ENCODE peak calls at places on chromosomes 12 and 14, in six cellular contexts. R is body of pancreas, G is A549, P is adrenal gland, L is ovary, J is upper lobe of left lung. B is an unnamed sample.

GRCh38 chr12:109492371-109492770 is 14.9 kb downstream of the UBE3B start:
- DNase-seq in R (no peak), G (no peak), P (no peak), L (no peak), J (no peak), B (no peak)

GRCh38 chr12:47813491-47814196 is 6.1 kb downstream of the HDAC7 start:
- DNase-seq in R (no peak), G (no peak), P (no peak), L (no peak), J (peak; percentile 4), B (no peak)

GRCh38 chr14:103451401-103451800 is 66.2 kb downstream of the MARK3 start:
- DNase-seq in R (no peak), G (no peak), P (no peak), L (no peak), J (no peak), B (no peak)

GRCh38 chr12:119594772-119595445 is 1.3 kb downstream of the TMEM233 start:
- DNase-seq in R (no peak), G (no peak), P (no peak), L (no peak), J (peak; percentile 86), B (peak; percentile 46)

GRCh38 chr14:44162197-44162596 is 344.9 kb downstream of the FSCB start:
- DNase-seq in R (no peak), G (peak; percentile 12), P (no peak), L (no peak), J (no peak), B (no peak)

GRCh38 chr14:73468808-73469386 is 10.6 kb upstream of the NUMB start:
- DNase-seq in R (no peak), G (no peak), P (no peak), L (no peak), J (no peak), B (no peak)

GRCh38 chr14:104112609-104113571 is 25.5 kb upstream of the KIF26A start:
- DNase-seq in R (peak; percentile 10), G (no peak), P (no peak), L (no peak), J (peak; percentile 46), B (peak; percentile 18)

GRCh38 chr12:96051756-96052155 is 16.4 kb upstream of the LTA4H start:
- DNase-seq in R (no peak), G (no peak), P (no peak), L (no peak), J (no peak), B (no peak)

GRCh38 chr14:20606902-20607242 is 15.7 kb upstream of the RNASE12 start:
- DNase-seq in R (no peak), G (no peak), P (no peak), L (no peak), J (no peak), B (no peak)

GRCh38 chr14:20604291-20604690 is 13.1 kb upstream of the RNASE12 start:
- DNase-seq in R (no peak), G (no peak), P (no peak), L (no peak), J (no peak), B (no peak)

GRCh38 chr14:20607617-20608016 is 16.4 kb upstream of the RNASE12 start:
- DNase-seq in R (no peak), G (no peak), P (no peak), L (no peak), J (no peak), B (no peak)

GRCh38 chr14:20608383-20609095 is 17.4 kb upstream of the RNASE12 start:
- DNase-seq in R (no peak), G (no peak), P (no peak), L (no peak), J (no peak), B (no peak)

DNA sequence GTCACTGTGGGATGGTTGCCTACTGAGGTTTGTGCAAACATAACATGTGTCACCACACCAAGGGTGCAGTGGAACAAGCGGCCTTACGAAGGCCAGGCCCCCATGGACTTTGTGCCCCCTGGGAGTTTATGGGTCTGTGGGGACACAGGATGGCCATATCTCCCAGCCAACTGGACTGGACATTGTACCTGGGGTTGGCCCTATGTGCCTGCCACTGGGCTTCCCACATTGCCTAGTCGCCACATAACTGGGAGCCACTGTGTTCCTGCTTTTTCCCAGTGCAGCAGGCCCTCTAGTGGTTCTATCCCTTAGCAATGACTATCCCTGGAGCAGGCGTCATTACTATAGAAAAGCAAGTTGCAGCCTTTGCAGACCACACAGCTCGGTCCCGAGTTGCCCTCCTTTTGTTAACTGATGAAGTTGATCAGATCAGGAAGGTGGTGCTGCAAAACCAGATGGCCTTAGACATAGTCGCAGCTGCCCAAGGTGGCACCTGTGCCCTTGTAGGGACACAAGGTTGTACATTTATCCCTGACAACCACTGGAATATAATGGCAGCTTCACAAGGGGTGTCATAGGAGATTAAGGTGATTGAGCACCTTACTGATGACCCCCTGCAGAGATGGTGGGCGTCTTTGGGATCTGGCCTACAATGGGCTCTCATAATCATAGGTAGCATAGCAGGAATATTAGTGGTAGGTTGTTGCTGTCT is 15.2 kb upstream of the RNASE12 start:
- DNase-seq in R (no peak), G (peak; percentile 61), P (peak; percentile 27), L (no peak), J (no peak), B (peak; percentile 49)
- TF ChIP-seq CTCF in R (peak; percentile 10), G (peak; percentile 49), P (peak; percentile 39), L (no peak), J (no peak), B (peak; percentile 64)

DNA sequence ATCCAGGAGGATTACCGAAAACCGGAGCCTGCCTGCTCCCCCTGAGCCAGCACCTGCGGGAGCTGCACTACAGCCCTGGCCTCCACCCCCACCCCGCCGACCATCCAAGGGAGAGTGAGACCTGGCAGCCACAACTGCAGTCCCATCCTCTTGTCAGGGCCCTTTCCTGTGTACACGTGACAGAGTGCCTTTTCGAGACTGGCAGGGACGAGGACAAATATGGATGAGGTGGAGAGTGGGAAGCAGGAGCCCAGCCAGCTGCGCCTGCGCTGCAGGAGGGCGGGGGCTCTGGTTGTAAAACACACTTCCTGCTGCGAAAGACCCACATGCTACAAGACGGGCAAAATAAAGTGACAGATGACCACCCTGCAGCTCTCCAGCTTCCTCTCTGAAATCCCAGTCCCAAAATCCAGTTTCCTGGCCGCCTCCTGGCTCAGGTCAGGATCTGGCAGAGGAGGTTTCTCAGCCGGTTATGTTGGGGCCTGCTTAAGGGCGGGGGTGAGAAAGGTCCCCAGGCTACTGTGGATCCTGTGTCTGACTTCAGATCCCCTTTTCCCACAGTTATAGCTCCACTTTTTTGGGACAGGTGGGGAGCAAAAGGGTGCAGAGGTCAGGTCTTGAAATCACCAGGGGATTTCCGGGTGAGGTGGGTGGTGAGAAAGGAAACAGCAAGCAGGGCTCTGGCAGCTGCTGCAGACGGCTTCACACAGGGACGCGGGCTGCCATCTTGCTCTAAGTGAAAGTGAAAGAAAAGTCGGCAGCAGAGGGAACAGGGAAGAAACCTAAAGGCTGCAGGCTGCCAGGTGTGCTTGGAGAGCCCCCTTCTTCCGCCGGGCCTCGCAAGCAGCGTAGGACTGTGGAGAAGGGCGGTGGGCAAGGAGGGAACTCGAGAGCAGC is at the start of gene TAPBPL:
- DNase-seq in R (peak; percentile 83), G (peak; percentile 47), P (peak; percentile 91), L (peak; percentile 83), J (peak; percentile 92), B (peak; percentile 82)
- TF ChIP-seq POLR2A in R (peak; percentile 85), G (peak; percentile 22), P (peak; percentile 75), L (peak; percentile 40), J (peak; percentile 68), B (peak; percentile 74)

DNA sequence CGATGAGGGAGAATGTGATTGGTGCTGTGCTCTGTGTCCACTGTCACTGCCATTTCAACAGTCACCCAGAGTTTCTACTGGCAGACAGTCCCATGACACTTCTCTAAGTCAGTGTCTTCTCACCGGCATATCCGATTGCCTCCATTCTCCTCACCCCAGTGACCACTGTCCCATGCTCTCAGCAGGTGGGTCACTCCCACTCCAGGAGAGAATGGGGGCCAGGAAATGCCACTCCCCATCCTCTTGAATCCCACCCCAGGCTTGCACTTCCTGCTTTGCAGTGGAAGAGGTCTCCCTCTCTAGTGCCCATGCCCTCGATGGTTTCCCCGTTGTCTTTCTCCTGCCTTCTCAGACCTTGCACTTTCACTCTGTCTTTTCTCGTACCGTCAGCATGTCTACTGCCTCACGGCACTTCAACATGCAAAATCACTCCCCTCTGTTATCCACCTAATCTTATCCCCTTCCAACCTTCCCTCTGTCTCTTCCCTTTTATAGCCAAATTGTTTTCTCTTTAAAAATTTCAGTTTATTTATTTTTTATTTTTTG is 2.2 kb upstream of the EP400 start:
- DNase-seq in R (no peak), G (no peak), P (no peak), L (no peak), J (no peak), B (no peak)
- TF ChIP-seq CTCF in R (no peak), G (no peak), P (no peak), L (no peak), J (no peak), B (no peak)

DNA sequence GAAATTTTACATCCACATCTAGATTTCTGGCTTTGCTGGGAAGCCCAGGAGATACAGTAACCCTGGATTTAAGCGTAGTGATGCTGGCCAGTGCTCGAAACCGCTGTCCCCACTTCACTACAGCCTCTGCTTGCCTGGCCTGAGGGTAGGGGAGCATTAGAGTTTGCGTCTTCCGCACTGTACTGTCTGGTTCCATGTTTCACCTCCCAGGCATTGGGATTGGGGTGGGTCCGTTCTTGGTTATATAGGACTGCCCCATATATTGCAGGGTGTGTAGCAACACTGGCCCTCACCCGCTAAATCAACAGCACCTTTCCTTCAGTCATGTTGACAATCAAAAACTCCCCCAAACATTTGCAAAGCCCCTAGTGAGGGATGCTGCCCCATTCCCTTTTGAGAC is 240.8 kb downstream of the ZFP36L1 start:
- DNase-seq in R (no peak), G (no peak), P (no peak), L (no peak), J (no peak), B (no peak)
- TF ChIP-seq POLR2A in R (no peak), G (no peak), P (no peak), L (no peak), J (no peak), B (no peak)